ENCODE peak calls at places on chromosomes 4 and X, in six cellular contexts. H, Z, F, L, O and D are unnamed samples. For H3K9me3, the result is how much of the 10 kb centered on the place peaks cover.

GRCh38 chr4:40121515-40121914 is 64.9 kb downstream of the N4BP2 start:
- DNase-seq in H (peak), Z (no peak), F (no peak), L (peak), O (no peak), D (peak)

GRCh38 chrX:139559383-139560042 is 29.0 kb downstream of the F9 start:
- DNase-seq in H (peak), Z (peak), F (peak), L (peak), O (no peak), D (peak)

GRCh38 chr4:61427099-61427817 is 227.1 kb downstream of the ADGRL3 start:
- DNase-seq in H (no peak), Z (no peak), F (no peak), L (no peak), O (no peak), D (no peak)

GRCh38 chrX:117653396-117653795 is 463.2 kb downstream of the KLHL13 start:
- DNase-seq in H (no peak), Z (no peak), F (no peak), L (no peak), O (no peak), D (no peak)

GRCh38 chr4:157271166-157271869 is 50.8 kb downstream of the GRIA2 start:
- DNase-seq in H (no peak), Z (no peak), F (no peak), L (no peak), O (no peak), D (no peak)

GRCh38 chrX:10569946-10570345 is 50.4 kb downstream of the MID1 start:
- DNase-seq in H (peak), Z (no peak), F (no peak), L (no peak), O (no peak), D (no peak)

GRCh38 chr4:473575-474457 is 25.1 kb downstream of the ZNF721 start:
- DNase-seq in H (peak), Z (peak), F (peak), L (peak), O (peak), D (peak)

GRCh38 chr4:4492161-4492847 is 49.5 kb downstream of the STX18 start:
- DNase-seq in H (peak), Z (no peak), F (no peak), L (no peak), O (no peak), D (peak)

GRCh38 chr4:76342191-76342590 is 35.7 kb downstream of the STBD1 start:
- DNase-seq in H (no peak), Z (no peak), F (no peak), L (no peak), O (no peak), D (no peak)

GRCh38 chr4:87949961-87950360 is 25.6 kb upstream of the SPP1 start:
- DNase-seq in H (peak), Z (no peak), F (no peak), L (no peak), O (no peak), D (peak)

GRCh38 chrX:101478366-101478765 is 6.9 kb upstream of the ARMCX4 start:
- DNase-seq in H (no peak), Z (no peak), F (no peak), L (no peak), O (no peak), D (no peak)

GRCh38 chr4:26344901-26345300 is 24.1 kb downstream of the RBPJ start:
- DNase-seq in H (no peak), Z (no peak), F (no peak), L (no peak), O (no peak), D (no peak)

GRCh38 chr4:16693040-16693506 is 205.4 kb downstream of the LDB2 start:
- DNase-seq in H (no peak), Z (no peak), F (no peak), L (no peak), O (no peak), D (no peak)

GRCh38 chr4:150207871-150208270 is 129.6 kb downstream of the DCLK2 start:
- DNase-seq in H (peak), Z (no peak), F (no peak), L (no peak), O (no peak), D (peak)

GRCh38 chr4:15551740-15552446 is 82.2 kb downstream of the CC2D2A start:
- DNase-seq in H (no peak), Z (no peak), F (no peak), L (no peak), O (no peak), D (no peak)

GRCh38 chr4:101025755-101026154 is 321.6 kb downstream of the PPP3CA start:
- DNase-seq in H (no peak), Z (no peak), F (no peak), L (no peak), O (no peak), D (no peak)

GRCh38 chr4:183300070-183300469 is 20.0 kb downstream of the CLDN22 start:
- DNase-seq in H (peak), Z (no peak), F (no peak), L (no peak), O (no peak), D (peak)

GRCh38 chrX:10502961-10503360 is 117.4 kb downstream of the MID1 start:
- DNase-seq in H (no peak), Z (no peak), F (no peak), L (no peak), O (no peak), D (no peak)

GRCh38 chrX:53688300-53688699 is 1.8 kb upstream of the HUWE1 start:
- DNase-seq in H (no peak), Z (no peak), F (no peak), L (no peak), O (no peak), D (no peak)

GRCh38 chrX:16946361-16946964 is at the start of gene REPS2:
- DNase-seq in H (peak), Z (peak), F (peak), L (peak), O (peak), D (peak)

GRCh38 chr4:39820186-39820585 is 122.2 kb downstream of the UBE2K start:
- DNase-seq in H (no peak), Z (no peak), F (peak), L (no peak), O (no peak), D (no peak)

GRCh38 chr4:82561745-82562552 is at the start of gene TMEM150C:
- DNase-seq in H (no peak), Z (peak), F (peak), L (peak), O (no peak), D (peak)

DNA sequence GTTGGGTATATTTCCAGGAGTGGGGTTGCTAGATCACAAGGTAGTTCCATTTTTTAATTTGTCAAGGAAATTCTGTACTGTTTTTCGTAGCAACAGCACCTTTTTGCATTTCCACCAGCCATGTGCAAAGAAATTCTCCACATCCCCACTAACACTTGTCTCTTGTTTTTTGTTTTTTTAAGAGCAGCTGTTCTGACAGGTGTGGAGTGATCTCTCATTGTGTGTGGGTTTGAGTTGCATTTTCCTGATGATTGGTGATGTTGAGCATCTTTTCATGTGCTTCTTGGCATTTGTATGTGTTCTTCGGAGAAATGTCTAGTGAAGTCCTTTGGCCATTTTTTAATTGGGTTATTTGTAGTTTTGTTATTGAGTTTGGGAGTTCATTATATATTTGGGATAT is 80.3 kb upstream of the PUDP start:
- DNase-seq in H (no peak), Z (no peak), F (no peak), L (no peak), O (no peak), D (no peak)
- H3K9me3 ChIP-seq in H (under half), Z (under half), F (under half), L (under half), O (under half), D (under half)

GRCh38 chr4:78057600-78058560 is 757 bp downstream of the FRAS1 start:
- DNase-seq in H (peak), Z (peak), F (no peak), L (peak), O (no peak), D (peak)

GRCh38 chr4:78059524-78059889 is 2.4 kb downstream of the FRAS1 start:
- DNase-seq in H (peak), Z (peak), F (peak), L (peak), O (peak), D (peak)

GRCh38 chr4:78056265-78057129 is 626 bp upstream of the FRAS1 start:
- DNase-seq in H (peak), Z (peak), F (peak), L (peak), O (no peak), D (peak)

GRCh38 chr4:78058591-78059523 is 1.7 kb downstream of the FRAS1 start:
- DNase-seq in H (no peak), Z (peak), F (peak), L (peak), O (peak), D (peak)

GRCh38 chr4:78057135-78057599 is at the start of gene FRAS1:
- DNase-seq in H (no peak), Z (peak), F (peak), L (no peak), O (no peak), D (peak)
- H3K4ac ChIP-seq in H (no peak), Z (no peak), F (no peak), L (peak), O (peak), D (no peak)

GRCh38 chr4:57076646-57077045 is 33.5 kb downstream of the IGFBP7 start:
- DNase-seq in H (no peak), Z (no peak), F (no peak), L (no peak), O (no peak), D (no peak)

GRCh38 chr4:57078685-57079521 is 31.3 kb downstream of the IGFBP7 start:
- DNase-seq in H (no peak), Z (peak), F (peak), L (peak), O (no peak), D (peak)

GRCh38 chr4:57074753-57075152 is 35.4 kb downstream of the IGFBP7 start:
- DNase-seq in H (peak), Z (no peak), F (no peak), L (no peak), O (no peak), D (no peak)

GRCh38 chr4:57075353-57075752 is 34.8 kb downstream of the IGFBP7 start:
- DNase-seq in H (no peak), Z (no peak), F (no peak), L (no peak), O (no peak), D (no peak)

DNA sequence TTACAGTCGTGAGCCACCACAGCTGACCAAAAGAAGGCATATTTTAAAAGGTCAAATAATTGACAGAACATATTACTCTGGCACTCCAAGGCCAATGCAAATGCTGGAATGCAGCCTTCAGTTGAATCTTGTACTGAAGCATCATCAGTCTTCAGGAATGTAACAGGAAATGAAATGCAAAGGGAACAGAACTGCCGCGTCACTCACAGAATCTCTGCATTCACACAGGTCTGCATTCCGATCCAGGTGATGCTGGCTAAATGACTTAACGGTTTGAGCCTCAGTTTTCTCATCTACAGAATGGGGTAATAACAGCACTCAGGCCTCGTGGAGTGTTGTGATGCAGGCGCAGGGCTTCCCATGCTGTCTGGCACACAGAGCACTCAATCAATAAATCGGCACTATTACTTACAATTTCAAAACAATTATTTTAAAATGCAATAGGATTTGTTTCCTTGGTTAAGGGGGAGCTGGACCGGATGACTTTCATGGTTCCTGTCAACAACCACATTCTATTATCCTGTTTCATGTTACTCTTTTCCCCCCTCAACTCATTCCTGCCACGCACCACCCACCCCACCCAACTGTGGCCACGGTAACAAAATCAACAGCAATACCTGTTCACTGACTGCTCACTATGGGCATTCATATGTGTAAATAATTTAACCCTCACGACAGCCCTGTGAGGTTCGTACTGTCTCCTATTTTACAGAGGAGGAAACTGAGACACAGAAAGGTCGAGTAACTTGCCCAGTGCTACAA is 32.5 kb downstream of the IGFBP7 start:
- DNase-seq in H (peak), Z (no peak), F (peak), L (peak), O (no peak), D (peak)
- H2AK5ac ChIP-seq in H (peak), Z (no peak), F (no peak), L (peak), O (no peak), D (peak)

DNA sequence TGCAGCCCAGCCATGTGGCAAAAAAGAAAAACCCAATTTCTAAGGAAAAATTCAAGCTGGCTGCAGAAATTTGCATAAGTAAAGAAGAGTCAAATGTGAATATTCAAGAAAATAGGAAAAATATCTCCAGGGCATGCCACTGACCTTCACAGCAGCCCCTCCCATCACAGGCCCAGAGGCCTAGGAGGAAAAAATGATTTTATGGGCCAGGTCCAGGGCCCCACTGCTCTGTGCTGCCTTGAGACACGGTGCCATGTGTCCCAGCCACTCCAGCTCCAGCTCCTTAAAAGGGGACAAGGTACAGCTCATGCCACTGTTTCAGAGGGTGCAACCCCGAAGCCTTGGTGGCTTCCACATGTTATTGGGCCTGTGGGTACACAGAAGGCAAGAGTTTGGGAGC is 182.7 kb upstream of the FGF16 start:
- DNase-seq in H (no peak), Z (no peak), F (no peak), L (no peak), O (no peak), D (no peak)
- H3K9me3 ChIP-seq in H (under half), Z (under half), F (half or more), L (under half), O (under half), D (under half)